ENCODE peak calls at places on chromosomes 12 and 14, in seven cellular contexts. R is suprapubic skin, I is breast epithelium, M is H1, T is spleen, D is prostate gland, V is endothelial cell of umbilical vein. W is an unnamed sample.

GRCh38 chr12:75908961-75909699 is 122.4 kb downstream of the PHLDA1 start:
- DNase-seq in R (no peak), I (peak), M (no peak), T (no peak), D (peak), V (peak), W (peak)

GRCh38 chr14:99065551-99065950 is 206.4 kb downstream of the BCL11B start:
- DNase-seq in R (no peak), I (no peak), M (peak), T (no peak), D (no peak), V (no peak), W (no peak)

GRCh38 chr12:66438601-66439000 is 136.3 kb downstream of the HELB start:
- DNase-seq in R (no peak), I (no peak), M (no peak), T (no peak), D (no peak), V (no peak), W (no peak)

GRCh38 chr12:106074706-106075392 is 63.9 kb downstream of the NUAK1 start:
- DNase-seq in R (no peak), I (no peak), M (no peak), T (no peak), D (peak), V (peak), W (no peak)

GRCh38 chr12:6215932-6216494 is 15.8 kb downstream of the CD9 start:
- DNase-seq in R (peak), I (peak), M (no peak), T (no peak), D (peak), V (peak), W (peak)

GRCh38 chr12:91923864-91924263 is 221.8 kb downstream of the BTG1 start:
- DNase-seq in R (no peak), I (no peak), M (no peak), T (peak), D (no peak), V (no peak), W (no peak)

GRCh38 chr12:86903166-86903565 is 647.0 kb upstream of the MGAT4C start:
- DNase-seq in R (no peak), I (no peak), M (no peak), T (no peak), D (no peak), V (no peak), W (no peak)

GRCh38 chr12:22283006-22283506 is 51.5 kb downstream of the ST8SIA1 start:
- DNase-seq in R (no peak), I (no peak), M (no peak), T (no peak), D (no peak), V (peak), W (no peak)

GRCh38 chr14:64550539-64551333 is 975 bp downstream of the PPP1R36 start:
- DNase-seq in R (no peak), I (no peak), M (no peak), T (no peak), D (no peak), V (no peak), W (no peak)

GRCh38 chr14:31137214-31137889 is 70.2 kb downstream of the HECTD1 start:
- DNase-seq in R (no peak), I (no peak), M (no peak), T (no peak), D (no peak), V (no peak), W (no peak)

GRCh38 chr12:93090768-93091172 is 161.7 kb upstream of the EEA1 start:
- DNase-seq in R (no peak), I (no peak), M (no peak), T (no peak), D (no peak), V (peak), W (no peak)

GRCh38 chr14:72917420-72917819 is 8.8 kb upstream of the DCAF4 start:
- DNase-seq in R (no peak), I (no peak), M (no peak), T (no peak), D (no peak), V (no peak), W (no peak)

DNA sequence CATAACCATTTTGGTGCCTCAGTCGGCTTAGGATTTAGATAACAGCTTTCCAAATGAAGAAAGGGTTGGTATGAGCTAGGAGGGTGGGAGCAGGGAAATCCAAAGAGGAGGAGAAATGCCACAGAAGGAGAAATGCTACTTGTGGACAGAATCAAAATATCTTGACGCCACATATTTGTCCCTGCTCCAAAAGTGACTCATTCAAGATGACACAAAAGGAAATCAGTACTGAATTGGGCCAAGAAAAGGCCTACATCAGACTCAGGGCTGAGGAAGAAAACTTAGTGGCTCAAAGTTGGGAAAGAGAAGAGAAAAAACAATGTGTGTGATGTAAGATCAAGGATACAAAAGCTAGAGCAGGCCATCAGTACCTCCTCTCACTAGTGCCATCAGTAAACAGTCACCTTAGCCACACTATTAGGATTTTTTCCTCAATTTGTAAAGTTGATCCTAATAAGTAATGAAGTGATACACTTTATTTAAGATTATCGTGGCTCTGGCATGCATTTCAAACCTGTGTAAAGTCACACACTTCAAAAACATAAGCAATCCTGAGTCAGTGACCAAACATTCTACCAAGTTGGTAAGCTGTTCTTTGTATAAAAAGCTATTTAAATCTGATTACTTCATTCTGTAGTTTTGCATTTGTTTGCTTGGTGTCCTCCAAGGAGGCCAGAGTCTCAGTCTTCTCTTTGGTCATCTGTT is 52.5 kb upstream of the VPS33A start:
- DNase-seq in R (no peak), I (no peak), M (no peak), T (no peak), D (no peak), V (peak), W (no peak)
- TF ChIP-seq POLR2AphosphoS5 in R (no peak), I (no peak), M (no peak), T (no peak), D (no peak), V (peak), W (no peak)

DNA sequence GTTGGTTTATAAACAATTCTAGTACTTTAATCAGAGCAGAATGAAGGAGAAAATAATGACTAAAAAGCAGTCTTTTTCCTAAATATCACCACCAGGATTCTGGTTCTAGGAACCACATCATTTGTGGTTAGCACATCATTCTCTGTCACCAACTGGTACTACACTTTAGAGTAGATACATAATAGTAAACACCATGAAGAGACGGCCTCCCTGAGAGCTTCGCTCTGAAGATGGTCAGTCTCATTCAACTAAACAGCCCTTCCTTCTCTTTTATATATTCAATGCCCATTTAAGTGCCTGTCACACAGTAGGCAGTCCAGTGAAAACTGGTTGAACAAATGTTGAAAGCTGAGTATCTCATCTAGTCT is 10.9 kb downstream of the SLC38A2 start:
- DNase-seq in R (no peak), I (no peak), M (no peak), T (no peak), D (no peak), V (no peak), W (no peak)
- TF ChIP-seq POLR2AphosphoS5 in R (no peak), I (no peak), M (no peak), T (no peak), D (no peak), V (peak), W (no peak)

GRCh38 chr12:24134092-24134491 is 184.6 kb upstream of the SOX5 start:
- DNase-seq in R (no peak), I (no peak), M (no peak), T (no peak), D (no peak), V (no peak), W (no peak)
- TF ChIP-seq POLR2AphosphoS5 in R (no peak), I (no peak), M (no peak), T (no peak), D (no peak), V (no peak), W (no peak)

DNA sequence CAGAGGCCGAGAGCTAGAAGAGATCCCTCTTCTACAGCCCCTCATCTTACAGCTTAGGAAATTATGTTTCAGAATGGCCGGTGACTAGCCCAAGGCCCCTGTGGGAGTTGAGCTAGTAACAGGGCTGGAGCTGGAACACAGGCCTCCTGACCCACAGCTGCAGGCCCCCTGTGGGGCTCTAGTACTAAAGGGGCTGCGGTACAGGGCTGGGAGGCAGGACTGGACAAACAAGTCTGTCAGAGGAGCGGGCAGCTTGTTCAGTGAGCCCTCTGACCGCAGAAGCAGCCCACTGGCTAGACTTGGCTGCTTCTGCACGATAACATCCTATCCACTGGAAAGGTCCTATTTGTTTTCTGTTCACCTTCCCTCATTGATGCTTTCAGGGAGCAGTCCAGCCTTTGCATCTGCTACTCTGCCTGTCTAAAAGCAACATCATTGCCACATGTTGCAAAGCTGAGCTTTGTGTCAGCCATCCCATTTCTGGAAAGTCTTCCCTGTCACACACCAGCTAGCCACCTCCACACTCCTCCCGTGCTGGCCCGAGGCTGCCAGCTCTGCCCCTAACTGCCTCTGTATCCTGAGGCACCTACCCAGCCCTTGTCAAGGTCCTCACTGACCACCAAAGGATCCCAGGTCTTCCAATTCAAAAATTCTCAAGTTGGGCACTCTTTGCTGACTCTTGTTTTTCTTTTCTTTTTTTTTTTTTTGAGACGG is 10.2 kb downstream of the PSMC1 start:
- DNase-seq in R (peak), I (no peak), M (no peak), T (no peak), D (no peak), V (no peak), W (no peak)
- TF ChIP-seq POLR2AphosphoS5 in R (no peak), I (no peak), M (no peak), T (no peak), D (no peak), V (no peak), W (no peak)

DNA sequence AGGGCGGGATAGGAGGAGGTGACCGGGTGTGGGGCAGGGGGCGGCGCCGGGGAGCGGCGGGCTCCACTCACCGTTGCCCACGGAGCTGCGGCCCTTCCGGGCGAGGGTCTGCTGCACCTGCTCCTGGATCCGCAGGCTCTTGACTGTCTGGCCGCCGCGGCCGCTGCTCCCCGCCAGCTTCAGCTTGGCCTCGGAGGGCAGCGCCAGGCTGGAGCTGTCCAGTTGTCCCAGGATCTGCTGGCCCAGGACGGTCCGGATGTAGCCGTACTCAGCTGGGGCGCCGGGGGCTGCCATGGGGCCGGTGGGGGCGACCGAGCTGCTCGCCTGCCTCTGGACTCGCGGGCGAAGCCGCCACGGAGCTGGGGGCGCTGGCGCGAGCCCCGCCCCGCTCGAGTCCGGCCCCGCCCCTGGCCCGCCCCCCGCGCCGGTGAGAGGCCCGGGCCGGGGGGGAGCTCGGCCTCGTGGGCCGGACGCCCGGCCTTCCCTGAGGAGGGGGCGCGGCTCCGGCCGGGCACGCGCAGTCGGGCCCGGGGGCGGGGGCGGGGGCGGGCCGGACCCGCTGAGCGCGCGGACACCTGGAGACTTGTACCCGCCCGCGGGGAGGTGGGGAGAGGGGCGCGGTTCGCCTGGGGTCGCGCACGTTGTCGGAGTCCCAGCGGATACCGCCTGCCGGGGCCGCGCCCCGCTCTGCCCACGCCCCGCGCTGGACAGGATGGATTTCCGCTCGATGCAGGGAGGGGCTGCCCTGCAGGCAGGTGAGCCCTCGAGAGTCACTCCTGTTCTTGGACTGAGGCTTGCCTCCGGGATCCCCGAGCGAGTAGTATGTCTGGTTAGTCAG is at the start of gene PKP2:
- DNase-seq in R (no peak), I (peak), M (peak), T (peak), D (peak), V (peak), W (peak)
- TF ChIP-seq POLR2AphosphoS5 in R (no peak), I (peak), M (peak), T (peak), D (peak), V (no peak), W (peak)

DNA sequence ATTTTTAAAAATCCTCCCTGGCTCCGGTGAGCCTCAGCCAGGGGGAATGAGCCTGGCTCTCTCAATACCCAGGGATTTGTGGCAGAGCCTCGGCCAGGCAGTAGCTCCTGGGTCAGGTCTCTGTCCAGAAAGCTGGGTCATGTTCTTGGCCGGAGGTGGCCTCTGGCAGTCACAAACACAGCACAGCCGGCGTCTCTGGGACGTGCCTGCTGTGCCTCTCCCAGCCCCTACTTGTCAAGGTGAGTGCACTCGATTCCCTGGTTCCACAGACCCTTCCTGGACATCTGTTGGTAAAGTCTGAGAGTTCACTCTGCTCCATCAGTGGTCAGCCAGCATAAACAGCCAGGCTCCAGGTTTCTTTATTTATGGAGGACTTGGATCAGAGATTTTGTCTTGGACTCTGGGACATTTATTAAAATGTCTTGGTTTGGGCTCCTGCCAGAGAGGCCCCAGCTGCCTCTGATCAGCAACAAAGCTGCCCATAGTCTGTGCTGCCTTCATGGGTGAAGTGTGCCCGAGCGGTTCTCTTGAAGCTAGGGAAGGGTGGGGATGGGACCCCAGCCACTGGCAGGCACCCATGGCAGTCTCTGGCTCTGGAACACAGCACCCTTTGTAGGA is 56.7 kb downstream of the DGLUCY start:
- DNase-seq in R (no peak), I (no peak), M (no peak), T (no peak), D (no peak), V (peak), W (no peak)
- TF ChIP-seq POLR2AphosphoS5 in R (no peak), I (no peak), M (no peak), T (no peak), D (no peak), V (no peak), W (no peak)

GRCh38 chr12:56437430-56438176 is 11.6 kb downstream of the TIMELESS start:
- DNase-seq in R (no peak), I (no peak), M (no peak), T (no peak), D (no peak), V (no peak), W (no peak)
- TF ChIP-seq POLR2AphosphoS5 in R (no peak), I (no peak), M (no peak), T (no peak), D (no peak), V (no peak), W (no peak)

DNA sequence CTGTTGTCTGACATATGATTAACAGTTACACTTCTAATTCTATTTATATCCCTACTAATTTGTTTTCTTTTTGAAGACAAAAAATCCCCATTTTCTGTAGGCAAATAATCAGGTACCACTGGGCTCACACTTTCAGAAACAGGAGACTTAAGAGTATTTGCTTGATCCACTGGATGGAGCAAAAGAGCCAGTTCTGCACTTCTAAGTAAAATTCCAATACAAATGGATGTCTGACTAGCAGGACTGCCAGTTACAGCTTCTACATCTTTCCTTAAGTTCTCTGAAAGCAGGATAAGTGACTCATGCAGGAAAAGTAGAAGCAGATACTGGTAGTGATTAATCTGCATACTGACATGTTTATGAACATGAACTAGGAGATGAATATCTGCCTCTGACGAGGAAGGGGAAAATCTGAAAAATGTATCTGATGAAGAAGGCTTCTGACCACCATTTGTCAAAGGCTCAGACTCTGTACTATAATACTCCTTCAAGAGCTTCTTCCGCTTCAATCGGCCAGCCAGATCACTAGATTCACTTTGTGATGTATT is 73.8 kb upstream of the ANKS1B start:
- DNase-seq in R (no peak), I (no peak), M (no peak), T (no peak), D (no peak), V (peak), W (no peak)
- TF ChIP-seq POLR2AphosphoS5 in R (no peak), I (no peak), M (no peak), T (no peak), D (no peak), V (peak), W (no peak)

GRCh38 chr14:32564591-32564990 is 235.5 kb downstream of the AKAP6 start:
- DNase-seq in R (no peak), I (no peak), M (no peak), T (no peak), D (peak), V (peak), W (no peak)

GRCh38 chr14:32560213-32560857 is 231.2 kb downstream of the AKAP6 start:
- DNase-seq in R (no peak), I (peak), M (peak), T (no peak), D (peak), V (peak), W (peak)

GRCh38 chr14:32559048-32559447 is 229.9 kb downstream of the AKAP6 start:
- DNase-seq in R (no peak), I (no peak), M (no peak), T (no peak), D (no peak), V (no peak), W (no peak)

GRCh38 chr14:32559595-32559994 is 230.5 kb downstream of the AKAP6 start:
- DNase-seq in R (no peak), I (no peak), M (no peak), T (no peak), D (no peak), V (no peak), W (no peak)

DNA sequence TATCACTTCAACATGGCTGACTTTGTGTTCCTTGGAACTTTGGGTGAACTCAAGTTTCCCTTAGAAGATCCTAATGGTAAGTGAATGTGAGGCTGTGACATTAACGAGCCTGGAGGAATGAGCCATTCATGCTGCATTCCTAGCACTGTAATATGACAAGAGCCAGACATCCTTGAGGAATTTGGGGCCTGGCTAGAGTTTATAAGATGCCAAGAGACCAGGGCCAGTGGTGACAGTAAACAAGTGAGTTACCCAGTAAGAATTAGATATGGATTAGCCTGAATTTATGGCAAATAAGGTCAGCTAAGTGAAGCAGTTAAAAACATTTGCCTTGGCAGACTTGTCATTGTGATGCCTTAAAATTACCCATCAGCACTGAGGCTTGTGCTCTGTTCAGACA is 232.4 kb downstream of the AKAP6 start:
- DNase-seq in R (no peak), I (no peak), M (no peak), T (no peak), D (no peak), V (no peak), W (no peak)
- TF ChIP-seq POLR2AphosphoS5 in R (no peak), I (no peak), M (no peak), T (no peak), D (no peak), V (no peak), W (peak)

W was measured in transverse colon.